ENCODE peak calls at places on chromosomes 11 and 22, in ten cellular contexts. R is tibial nerve, S is upper lobe of right lung, J is endothelial cell, O is nephron progenitor cell, N is GM10248, B is glutamatergic neuron, P is A549, W is GM06990, C is endothelial cell of umbilical vein. U is an unnamed sample.

GRCh38 chr22:17257578-17257977 is 38.3 kb upstream of the ADA2 start:
- DNase-seq in R (no peak), S (no peak), P (no peak), J (no peak), W (no peak), B (peak), N (no peak), O (peak), C (no peak), U (no peak)

GRCh38 chr11:64007629-64008282 is 21.5 kb downstream of the OTUB1 start:
- DNase-seq in B (peak), S (peak), C (peak), J (peak), P (peak), N (no peak), W (no peak), O (peak), R (peak), U (peak)

GRCh38 chr11:88206746-88207145 is 31.5 kb upstream of the RAB38 start:
- DNase-seq in N (no peak), B (no peak), S (no peak), J (no peak), C (no peak), R (no peak), P (no peak), W (no peak), O (no peak), U (no peak)

GRCh38 chr11:93655047-93655446 is 6.4 kb upstream of the CEP295 start:
- DNase-seq in N (no peak), W (no peak), J (no peak), O (no peak), R (no peak), C (no peak), B (no peak), P (no peak), S (no peak), U (no peak)

GRCh38 chr11:12411806-12412727 is 34.7 kb downstream of the PARVA start:
- DNase-seq in B (peak), N (peak), J (peak), R (peak), C (peak), P (peak), W (peak), S (no peak), O (peak), U (no peak)

GRCh38 chr22:24730864-24731263 is 43.7 kb downstream of the PIWIL3 start:
- DNase-seq in C (no peak), B (no peak), W (no peak), R (no peak), O (no peak), S (no peak), P (no peak), J (no peak), N (no peak), U (no peak)

GRCh38 chr11:12287374-12288211 is 89.8 kb upstream of the PARVA start:
- DNase-seq in S (no peak), R (no peak), B (peak), W (no peak), O (peak), P (peak), J (peak), N (peak), C (peak), U (peak)

GRCh38 chr11:47924184-47924671 is 56.1 kb upstream of the PTPRJ start:
- DNase-seq in B (no peak), O (no peak), J (no peak), N (no peak), C (peak), W (no peak), P (peak), R (no peak), S (peak), U (no peak)

GRCh38 chr22:31561238-31561887 is 65.0 kb downstream of the SFI1 start:
- DNase-seq in B (peak), P (peak), N (peak), C (peak), O (peak), J (peak), R (no peak), S (peak), W (peak), U (no peak)

GRCh38 chr22:43392385-43392989 is 19.3 kb upstream of the MPPED1 start:
- DNase-seq in W (no peak), P (no peak), B (no peak), R (no peak), O (no peak), C (no peak), J (no peak), N (no peak), S (no peak), U (no peak)

GRCh38 chr11:12449961-12450715 is 72.8 kb downstream of the PARVA start:
- DNase-seq in R (no peak), J (no peak), B (no peak), P (no peak), S (no peak), O (no peak), N (no peak), C (no peak), W (no peak), U (no peak)

GRCh38 chr11:44680982-44681597 is 45.7 kb upstream of the TSPAN18 start:
- DNase-seq in R (no peak), S (no peak), N (no peak), J (no peak), W (no peak), P (no peak), C (no peak), O (no peak), B (no peak), U (no peak)

GRCh38 chr22:50115693-50116092 is 25.9 kb downstream of the MOV10L1 start:
- DNase-seq in O (no peak), N (peak), B (no peak), P (no peak), S (no peak), R (no peak), W (no peak), C (peak), J (no peak), U (no peak)

GRCh38 chr11:129985823-129986222 is 16.8 kb downstream of the PRDM10 start:
- DNase-seq in O (no peak), W (no peak), J (no peak), C (no peak), R (no peak), N (no peak), B (no peak), S (no peak), P (no peak), U (no peak)

GRCh38 chr11:40987895-40988435 is 471.5 kb downstream of the LRRC4C start:
- DNase-seq in S (no peak), N (no peak), B (no peak), W (peak), O (no peak), J (no peak), R (no peak), P (no peak), C (no peak), U (no peak)

GRCh38 chr11:123640677-123641494 is 13.5 kb downstream of the SCN3B start:
- DNase-seq in O (peak), N (peak), C (peak), J (peak), P (peak), S (peak), R (no peak), W (peak), B (peak), U (no peak)

GRCh38 chr11:36500315-36500721 is 9.8 kb downstream of the TRAF6 start:
- DNase-seq in N (peak), W (peak), B (no peak), S (no peak), P (peak), J (no peak), R (no peak), C (peak), O (no peak), U (no peak)

GRCh38 chr22:31347251-31348008 is 1.3 kb upstream of the PATZ1 start:
- DNase-seq in C (peak), S (peak), J (peak), N (peak), O (peak), R (peak), W (peak), B (peak), P (peak), U (no peak)

GRCh38 chr11:57798905-57799559 is 37.4 kb downstream of the CTNND1 start:
- DNase-seq in W (no peak), O (no peak), R (no peak), C (peak), N (no peak), B (no peak), J (no peak), S (no peak), P (no peak), U (no peak)

GRCh38 chr11:86745571-86745970 is 54.8 kb upstream of the PRSS23 start:
- DNase-seq in O (no peak), W (no peak), J (no peak), N (no peak), S (no peak), P (no peak), B (no peak), R (no peak), C (no peak), U (no peak)

GRCh38 chr11:111359223-111360149 is 19.6 kb downstream of the POU2AF1 start:
- DNase-seq in B (no peak), C (no peak), S (no peak), R (no peak), N (no peak), O (no peak), W (no peak), J (no peak), P (no peak), U (no peak)
- TF ChIP-seq CTCF in B (no peak), C (no peak), S (no peak), R (no peak), N (no peak), O (no peak), W (peak), J (no peak), P (no peak), U (peak)

GRCh38 chr11:31690516-31690915 is 120.6 kb downstream of the PAX6 start:
- DNase-seq in C (peak), P (no peak), S (no peak), R (no peak), J (no peak), W (no peak), B (no peak), N (no peak), O (no peak), U (no peak)
- TF ChIP-seq CTCF in C (no peak), P (no peak), S (no peak), R (no peak), J (no peak), W (no peak), B (no peak), N (no peak), O (no peak), U (no peak)

GRCh38 chr11:113907155-113907554 is 2.6 kb downstream of the HTR3B start:
- DNase-seq in P (no peak), S (no peak), R (no peak), N (no peak), J (no peak), B (no peak), W (no peak), O (no peak), C (no peak), U (no peak)

GRCh38 chr11:113907681-113908080 is 3.1 kb downstream of the HTR3B start:
- DNase-seq in P (no peak), B (no peak), J (no peak), S (no peak), R (no peak), W (no peak), O (no peak), N (no peak), C (no peak), U (no peak)

GRCh38 chr11:113904379-113905101 is at the start of gene HTR3B:
- DNase-seq in J (no peak), N (no peak), P (no peak), R (no peak), S (no peak), O (no peak), B (no peak), W (no peak), C (no peak), U (no peak)

GRCh38 chr11:113906515-113906914 is 1.9 kb downstream of the HTR3B start:
- DNase-seq in W (no peak), J (no peak), S (no peak), N (no peak), P (no peak), B (no peak), O (no peak), C (no peak), R (no peak), U (no peak)

GRCh38 chr11:113906038-113906437 is 1.4 kb downstream of the HTR3B start:
- DNase-seq in W (no peak), R (no peak), N (no peak), B (no peak), S (no peak), P (peak), C (no peak), J (peak), O (peak), U (no peak)
- TF ChIP-seq CTCF in W (peak), R (no peak), N (no peak), B (no peak), S (peak), P (peak), C (peak), J (peak), O (no peak), U (peak)

DNA sequence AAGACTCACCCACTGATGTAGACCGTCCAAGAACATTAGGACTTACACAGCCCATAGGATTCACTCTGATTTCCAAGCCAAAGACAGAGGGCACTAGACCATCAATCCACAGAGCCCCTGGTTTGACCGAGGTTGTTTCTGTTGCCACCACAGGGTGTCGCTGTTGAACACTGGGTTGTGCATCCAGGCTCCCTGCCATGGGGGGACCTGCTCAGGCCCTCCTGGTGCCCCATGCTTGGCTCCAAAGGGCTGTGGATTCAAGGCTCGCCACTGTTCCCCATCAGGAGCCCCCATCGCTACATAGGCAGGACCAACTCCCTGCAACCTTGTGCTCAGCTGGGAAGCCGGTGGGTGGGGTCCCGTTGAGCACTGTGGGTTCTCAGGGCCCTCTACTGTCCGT is 128.0 kb upstream of the ANO1 start:
- DNase-seq in R (no peak), N (peak), J (peak), W (no peak), B (peak), S (no peak), P (peak), O (peak), C (peak), U (peak)
- TF ChIP-seq CTCF in R (no peak), N (peak), J (peak), W (peak), B (peak), S (peak), P (peak), O (peak), C (peak), U (peak)